ENCODE peak calls at places on chromosomes 13 and 19, in six cellular contexts. X is A549, Z is IMR-90, U is HepG2, E is K562, Q is GM12878. P is an unnamed sample.
A peak's percentile ranks its signal among the peaks of the same experiment; 100 is the strongest.

GRCh38 chr19:33486936-33487793 is 34.4 kb downstream of the PEPD start:
- DNase-seq in X (no peak), Z (no peak), U (no peak), E (no peak), Q (no peak), P (no peak)

GRCh38 chr19:10516671-10517286 is 468 bp downstream of the S1PR5 start:
- DNase-seq in X (no peak), Z (no peak), U (no peak), E (no peak), Q (no peak), P (no peak)

GRCh38 chr19:56294557-56294956 is 20.1 kb downstream of the ZSCAN5A start:
- DNase-seq in X (no peak), Z (peak; percentile 15), U (no peak), E (no peak), Q (no peak), P (no peak)

GRCh38 chr19:54430306-54431254 is 15.3 kb downstream of the TTYH1 start:
- DNase-seq in X (peak; percentile 66), Z (no peak), U (no peak), E (peak; percentile 63), Q (no peak), P (peak; percentile 86)

GRCh38 chr19:29771708-29772415 is 39.9 kb upstream of the CCNE1 start:
- DNase-seq in X (peak; percentile 78), Z (peak; percentile 37), U (peak; percentile 41), E (peak; percentile 74), Q (no peak), P (peak; percentile 81)

GRCh38 chr13:61414686-61415664 is 674 bp downstream of the PCDH20 start:
- DNase-seq in X (peak; percentile 7), Z (no peak), U (peak; percentile 26), E (no peak), Q (no peak), P (peak; percentile 71)

GRCh38 chr13:35927554-35927953 is 203.6 kb downstream of the DCLK1 start:
- DNase-seq in X (peak; percentile 50), Z (peak; percentile 97), U (no peak), E (peak; percentile 6), Q (no peak), P (peak; percentile 9)

GRCh38 chr19:16851031-16851712 is 22.0 kb downstream of the SIN3B start:
- DNase-seq in X (no peak), Z (peak; percentile 77), U (no peak), E (no peak), Q (no peak), P (no peak)

GRCh38 chr19:13692096-13692495 is 72.2 kb upstream of the MRI1 start:
- DNase-seq in X (no peak), Z (peak; percentile 60), U (no peak), E (no peak), Q (no peak), P (no peak)

GRCh38 chr19:36051236-36051635 is 2.8 kb downstream of the THAP8 start:
- DNase-seq in X (peak; percentile 67), Z (no peak), U (peak; percentile 56), E (peak; percentile 55), Q (no peak), P (no peak)

GRCh38 chr13:35474551-35474950 is 1.9 kb downstream of the MAB21L1 start:
- DNase-seq in X (no peak), Z (no peak), U (no peak), E (no peak), Q (no peak), P (peak; percentile 15)

GRCh38 chr19:4083677-4084546 is 17.2 kb upstream of the ZBTB7A start:
- DNase-seq in X (no peak), Z (no peak), U (no peak), E (peak; percentile 62), Q (no peak), P (no peak)

GRCh38 chr19:1967087-1967608 is 26.2 kb downstream of the CSNK1G2 start:
- DNase-seq in X (no peak), Z (no peak), U (no peak), E (no peak), Q (no peak), P (no peak)

GRCh38 chr19:41377977-41378707 is 1.8 kb downstream of the TMEM91 start:
- DNase-seq in X (no peak), Z (no peak), U (no peak), E (peak; percentile 39), Q (no peak), P (no peak)

GRCh38 chr13:36819811-36820140 is 754 bp downstream of the RFXAP start:
- DNase-seq in X (peak; percentile 9), Z (peak; percentile 36), U (no peak), E (peak; percentile 52), Q (no peak), P (peak; percentile 19)

GRCh38 chr13:65926750-65927171 is 1303.4 kb downstream of the PCDH9 start:
- DNase-seq in X (peak; percentile 12), Z (no peak), U (peak; percentile 2), E (peak; percentile 33), Q (no peak), P (no peak)

GRCh38 chr19:41597600-41598041 is 21.7 kb downstream of the CEACAM21 start:
- DNase-seq in X (peak; percentile 85), Z (peak; percentile 55), U (peak; percentile 39), E (peak; percentile 73), Q (peak; percentile 45), P (peak; percentile 78)

GRCh38 chr13:19845758-19846157 is 17.7 kb downstream of the ZMYM5 start:
- DNase-seq in X (peak; percentile 76), Z (peak; percentile 99), U (peak; percentile 57), E (peak; percentile 55), Q (no peak), P (peak; percentile 7)

GRCh38 chr13:33735276-33735675 is 82.7 kb upstream of the RFC3 start:
- DNase-seq in X (no peak), Z (no peak), U (no peak), E (no peak), Q (no peak), P (no peak)

GRCh38 chr13:38530492-38530891 is 156.4 kb upstream of the FREM2 start:
- DNase-seq in X (no peak), Z (peak; percentile 1), U (no peak), E (no peak), Q (no peak), P (no peak)

DNA sequence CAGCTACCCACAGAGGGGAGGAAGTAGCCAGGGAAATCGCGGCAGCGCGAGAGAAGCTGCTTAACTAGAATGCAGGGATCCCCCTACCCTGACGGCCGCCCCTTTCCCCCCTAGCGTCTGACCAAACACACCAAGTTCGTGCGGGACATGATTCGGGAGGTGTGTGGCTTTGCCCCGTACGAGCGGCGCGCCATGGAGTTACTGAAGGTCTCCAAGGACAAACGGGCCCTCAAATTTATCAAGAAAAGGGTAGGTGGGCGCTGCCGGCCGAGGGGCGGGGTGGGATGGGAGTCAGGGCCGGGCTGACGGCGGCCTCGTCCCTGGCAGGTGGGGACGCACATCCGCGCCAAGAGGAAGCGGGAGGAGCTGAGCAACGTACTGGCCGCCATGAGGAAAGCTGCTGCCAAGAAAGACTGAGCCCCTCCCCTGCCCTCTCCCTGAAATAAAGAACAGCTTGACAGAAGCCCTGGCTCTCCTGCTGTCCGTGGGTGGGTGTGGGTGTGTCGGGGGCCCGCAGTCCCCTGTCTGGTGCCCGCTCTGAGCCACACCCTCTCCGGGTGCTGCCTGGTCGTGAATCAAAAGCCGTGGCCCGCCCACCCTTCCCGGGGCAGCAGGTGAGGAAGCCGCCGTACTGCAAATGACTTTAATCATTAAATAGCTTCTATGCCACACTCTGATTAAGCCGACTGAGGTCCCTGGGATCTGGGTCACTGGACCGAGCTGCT is 1.3 kb downstream of the RPL36 start:
- DNase-seq in X (peak; percentile 48), Z (peak; percentile 31), U (no peak), E (peak; percentile 68), Q (no peak), P (no peak)
- TF ChIP-seq BHLHE40 in X (no peak), Z (no peak), U (no peak), E (no peak), Q (no peak), P (no peak)

GRCh38 chr13:85286081-85286480 is 513.1 kb downstream of the SLITRK6 start:
- DNase-seq in X (no peak), Z (peak; percentile 4), U (no peak), E (no peak), Q (no peak), P (no peak)
- TF ChIP-seq BHLHE40 in X (no peak), Z (no peak), U (no peak), E (no peak), Q (no peak), P (no peak)

GRCh38 chr13:45784755-45785675 is 66.5 kb downstream of the SIAH3 start:
- DNase-seq in X (no peak), Z (no peak), U (no peak), E (no peak), Q (no peak), P (no peak)

GRCh38 chr13:45786293-45786920 is 65.1 kb downstream of the SIAH3 start:
- DNase-seq in X (no peak), Z (no peak), U (no peak), E (no peak), Q (no peak), P (no peak)

GRCh38 chr13:45781553-45782326 is 69.8 kb downstream of the SIAH3 start:
- DNase-seq in X (no peak), Z (no peak), U (no peak), E (no peak), Q (no peak), P (peak; percentile 35)

GRCh38 chr13:45782327-45783045 is 69.1 kb downstream of the SIAH3 start:
- DNase-seq in X (no peak), Z (no peak), U (no peak), E (no peak), Q (no peak), P (no peak)

GRCh38 chr13:45783346-45784043 is 68.1 kb downstream of the SIAH3 start:
- DNase-seq in X (no peak), Z (no peak), U (no peak), E (no peak), Q (no peak), P (no peak)
- TF ChIP-seq BHLHE40 in X (no peak), Z (no peak), U (no peak), E (no peak), Q (no peak), P (no peak)

GRCh38 chr13:113399755-113400149 is 35.8 kb upstream of the GRTP1 start:
- DNase-seq in X (no peak), Z (no peak), U (no peak), E (no peak), Q (no peak), P (no peak)
- TF ChIP-seq BHLHE40 in X (no peak), Z (no peak), U (no peak), E (no peak), Q (no peak), P (no peak)

DNA sequence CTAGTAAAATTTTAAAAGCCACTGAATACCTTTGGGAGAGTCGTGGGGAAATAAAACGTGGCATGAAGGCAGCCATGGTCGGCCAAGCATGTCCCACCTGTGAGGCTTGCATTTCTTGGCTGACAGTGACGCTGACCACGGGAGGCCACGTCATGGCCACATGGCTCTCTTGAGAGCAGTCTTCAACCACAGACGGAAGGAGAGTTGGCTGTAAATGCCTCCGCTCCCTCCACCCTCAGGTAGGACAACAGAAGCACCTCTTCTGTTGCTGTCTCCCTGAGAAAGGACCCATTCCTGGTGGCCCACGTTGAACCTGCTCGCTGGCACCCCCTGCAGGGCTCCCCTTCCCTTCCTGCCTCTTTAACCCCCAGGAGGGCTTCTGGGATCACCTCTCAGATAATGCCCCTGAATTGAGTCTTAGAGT is 10.6 kb upstream of the LRRC25 start:
- DNase-seq in X (no peak), Z (no peak), U (no peak), E (peak; percentile 81), Q (peak; percentile 87), P (peak; percentile 55)
- TF ChIP-seq BHLHE40 in X (no peak), Z (no peak), U (no peak), E (no peak), Q (peak; percentile 86), P (no peak)